ENCODE peak calls at places on chromosomes 7 and 10, in nine cellular contexts. O is LNCaP clone FGC; R is astrocyte of the hippocampus; B is GM13977; H is suprapubic skin; S is activated CD4-positive, alpha-beta T cell treated with anti-CD3 and anti-CD28 coated beads, Interleukin-2, amount 50 U/mL, for 1 hour; Z is chondrocyte; X is HS-27A; G is A172. L is an unnamed sample.
A peak's percentile ranks its signal among the peaks of the same experiment; 100 is the strongest.

GRCh38 chr7:18755793-18756192 is 260.2 kb downstream of the HDAC9 start:
- DNase-seq in O (no peak), R (no peak), B (no peak), H (no peak), S (no peak), Z (no peak), X (no peak), G (no peak), L (no peak)

GRCh38 chr7:47370461-47371042 is 211.4 kb downstream of the TNS3 start:
- DNase-seq in O (no peak), R (peak; percentile 46), B (no peak), H (no peak), S (no peak), Z (no peak), X (no peak), G (no peak), L (no peak)

GRCh38 chr7:96303105-96303685 is 18.7 kb downstream of the SLC25A13 start:
- DNase-seq in O (peak; percentile 54), R (peak; percentile 69), B (no peak), H (no peak), S (no peak), Z (no peak), X (no peak), G (peak; percentile 8), L (no peak)

GRCh38 chr7:151769189-151769821 is 107.6 kb downstream of the PRKAG2 start:
- DNase-seq in O (no peak), R (no peak), B (peak; percentile 65), H (no peak), S (peak; percentile 16), Z (peak; percentile 65), X (no peak), G (no peak), L (no peak)

GRCh38 chr10:69360485-69361302 is 56.0 kb downstream of the TACR2 start:
- DNase-seq in O (peak; percentile 92), R (peak; percentile 95), B (no peak), H (no peak), S (no peak), Z (no peak), X (no peak), G (peak; percentile 91), L (no peak)

GRCh38 chr10:3248526-3249255 is 76.1 kb upstream of the PITRM1 start:
- DNase-seq in O (no peak), R (peak; percentile 92), B (no peak), H (no peak), S (no peak), Z (no peak), X (peak; percentile 38), G (peak; percentile 93), L (no peak)

GRCh38 chr10:17028843-17029580 is 100.6 kb downstream of the CUBN start:
- DNase-seq in O (no peak), R (no peak), B (no peak), H (no peak), S (no peak), Z (no peak), X (no peak), G (no peak), L (no peak)

GRCh38 chr7:120986665-120987064 is 1.8 kb upstream of the CPED1 start:
- DNase-seq in O (no peak), R (no peak), B (no peak), H (no peak), S (no peak), Z (no peak), X (no peak), G (no peak), L (no peak)

GRCh38 chr10:70744617-70745138 is 40.5 kb downstream of the TBATA start:
- DNase-seq in O (no peak), R (no peak), B (no peak), H (no peak), S (no peak), Z (no peak), X (no peak), G (no peak), L (no peak)

GRCh38 chr10:92627845-92628480 is 35.0 kb downstream of the KIF11 start:
- DNase-seq in O (no peak), R (peak; percentile 11), B (no peak), H (no peak), S (no peak), Z (no peak), X (no peak), G (no peak), L (no peak)

GRCh38 chr7:42691030-42691639 is 220.7 kb downstream of the C7orf25 start:
- DNase-seq in O (peak; percentile 60), R (peak; percentile 75), B (no peak), H (no peak), S (no peak), Z (no peak), X (peak; percentile 8), G (peak; percentile 68), L (no peak)

GRCh38 chr10:114855776-114856543 is 34.4 kb downstream of the FHIP2A start:
- DNase-seq in O (no peak), R (peak; percentile 52), B (no peak), H (no peak), S (no peak), Z (no peak), X (peak; percentile 26), G (peak; percentile 56), L (no peak)

GRCh38 chr7:116592445-116592844 is 67.6 kb downstream of the CAV1 start:
- DNase-seq in O (no peak), R (no peak), B (no peak), H (no peak), S (no peak), Z (no peak), X (no peak), G (peak; percentile 38), L (no peak)